ENCODE peak calls at places on chromosomes 5 and 9, in ten cellular contexts. One of them, this sample, is unnamed.

GRCh38 chr5:172179032-172179989 is 8.7 kb downstream of the STK10 start:
- DNase-seq in Peyer's patch: peak
- DNase-seq in colonic mucosa: peak
- DNase-seq in left ventricle myocardium inferior: no peak
- DNase-seq in choroid plexus epithelial cell: peak
- DNase-seq in right atrium auricular region: no peak
- DNase-seq in fibroblast of pulmonary artery: peak
- DNase-seq in dorsolateral prefrontal cortex: no peak
- DNase-seq in HL-60: peak
- DNase-seq in A549: no peak
- DNase-seq in this sample: peak

GRCh38 chr5:122480146-122480545 is 168.1 kb downstream of the SNCAIP start:
- DNase-seq in left ventricle myocardium inferior: no peak
- DNase-seq in A549: no peak
- DNase-seq in colonic mucosa: no peak
- DNase-seq in dorsolateral prefrontal cortex: no peak
- DNase-seq in Peyer's patch: no peak
- DNase-seq in right atrium auricular region: no peak
- DNase-seq in choroid plexus epithelial cell: no peak
- DNase-seq in HL-60: no peak
- DNase-seq in fibroblast of pulmonary artery: no peak
- DNase-seq in this sample: no peak

GRCh38 chr5:151454166-151454565 is 6.8 kb downstream of the SLC36A1 start:
- DNase-seq in HL-60: no peak
- DNase-seq in colonic mucosa: peak
- DNase-seq in right atrium auricular region: no peak
- DNase-seq in Peyer's patch: peak
- DNase-seq in left ventricle myocardium inferior: no peak
- DNase-seq in choroid plexus epithelial cell: no peak
- DNase-seq in fibroblast of pulmonary artery: no peak
- DNase-seq in A549: no peak
- DNase-seq in dorsolateral prefrontal cortex: no peak
- DNase-seq in this sample: no peak

GRCh38 chr5:157820593-157821252 is 38.2 kb downstream of the CLINT1 start:
- DNase-seq in choroid plexus epithelial cell: peak
- DNase-seq in Peyer's patch: no peak
- DNase-seq in colonic mucosa: peak
- DNase-seq in HL-60: no peak
- DNase-seq in right atrium auricular region: no peak
- DNase-seq in fibroblast of pulmonary artery: peak
- DNase-seq in A549: peak
- DNase-seq in dorsolateral prefrontal cortex: no peak
- DNase-seq in left ventricle myocardium inferior: no peak
- DNase-seq in this sample: peak

GRCh38 chr9:83623634-83623991 is 670 bp downstream of the IDNK start:
- DNase-seq in colonic mucosa: peak
- DNase-seq in right atrium auricular region: no peak
- DNase-seq in fibroblast of pulmonary artery: no peak
- DNase-seq in HL-60: no peak
- DNase-seq in choroid plexus epithelial cell: no peak
- DNase-seq in A549: no peak
- DNase-seq in Peyer's patch: no peak
- DNase-seq in left ventricle myocardium inferior: no peak
- DNase-seq in dorsolateral prefrontal cortex: no peak
- DNase-seq in this sample: peak

GRCh38 chr9:132622144-132622543 is 39.7 kb downstream of the BARHL1 start:
- DNase-seq in A549: no peak
- DNase-seq in left ventricle myocardium inferior: no peak
- DNase-seq in choroid plexus epithelial cell: peak
- DNase-seq in fibroblast of pulmonary artery: peak
- DNase-seq in colonic mucosa: no peak
- DNase-seq in right atrium auricular region: no peak
- DNase-seq in HL-60: no peak
- DNase-seq in dorsolateral prefrontal cortex: no peak
- DNase-seq in Peyer's patch: no peak
- DNase-seq in this sample: no peak

GRCh38 chr5:109740329-109740728 is 50.6 kb downstream of the MAN2A1 start:
- DNase-seq in left ventricle myocardium inferior: no peak
- DNase-seq in HL-60: no peak
- DNase-seq in choroid plexus epithelial cell: peak
- DNase-seq in A549: no peak
- DNase-seq in fibroblast of pulmonary artery: no peak
- DNase-seq in Peyer's patch: no peak
- DNase-seq in dorsolateral prefrontal cortex: no peak
- DNase-seq in right atrium auricular region: no peak
- DNase-seq in colonic mucosa: no peak
- DNase-seq in this sample: peak

GRCh38 chr5:177426566-177427210 is at the start of gene GRK6:
- DNase-seq in Peyer's patch: peak
- DNase-seq in choroid plexus epithelial cell: no peak
- DNase-seq in right atrium auricular region: no peak
- DNase-seq in fibroblast of pulmonary artery: no peak
- DNase-seq in dorsolateral prefrontal cortex: no peak
- DNase-seq in A549: no peak
- DNase-seq in left ventricle myocardium inferior: peak
- DNase-seq in HL-60: peak
- DNase-seq in colonic mucosa: peak
- DNase-seq in this sample: peak

GRCh38 chr9:1462626-1463308 is 412.6 kb downstream of the DMRT2 start:
- DNase-seq in HL-60: no peak
- DNase-seq in colonic mucosa: no peak
- DNase-seq in A549: no peak
- DNase-seq in Peyer's patch: no peak
- DNase-seq in choroid plexus epithelial cell: no peak
- DNase-seq in right atrium auricular region: no peak
- DNase-seq in left ventricle myocardium inferior: no peak
- DNase-seq in dorsolateral prefrontal cortex: no peak
- DNase-seq in fibroblast of pulmonary artery: no peak
- DNase-seq in this sample: no peak

GRCh38 chr5:53303105-53303504 is 177.3 kb upstream of the FST start:
- DNase-seq in choroid plexus epithelial cell: peak
- DNase-seq in fibroblast of pulmonary artery: peak
- DNase-seq in colonic mucosa: no peak
- DNase-seq in left ventricle myocardium inferior: no peak
- DNase-seq in A549: no peak
- DNase-seq in right atrium auricular region: no peak
- DNase-seq in HL-60: no peak
- DNase-seq in dorsolateral prefrontal cortex: no peak
- DNase-seq in Peyer's patch: no peak
- DNase-seq in this sample: no peak

GRCh38 chr9:95249986-95250385 is 67.5 kb downstream of the FANCC start:
- DNase-seq in colonic mucosa: no peak
- DNase-seq in choroid plexus epithelial cell: no peak
- DNase-seq in A549: no peak
- DNase-seq in right atrium auricular region: no peak
- DNase-seq in dorsolateral prefrontal cortex: no peak
- DNase-seq in Peyer's patch: no peak
- DNase-seq in left ventricle myocardium inferior: no peak
- DNase-seq in HL-60: no peak
- DNase-seq in fibroblast of pulmonary artery: no peak
- DNase-seq in this sample: no peak

GRCh38 chr5:95219411-95219810 is 65.5 kb downstream of the MCTP1 start:
- DNase-seq in fibroblast of pulmonary artery: no peak
- DNase-seq in choroid plexus epithelial cell: no peak
- DNase-seq in HL-60: no peak
- DNase-seq in right atrium auricular region: no peak
- DNase-seq in A549: no peak
- DNase-seq in colonic mucosa: no peak
- DNase-seq in Peyer's patch: no peak
- DNase-seq in dorsolateral prefrontal cortex: no peak
- DNase-seq in left ventricle myocardium inferior: no peak
- DNase-seq in this sample: no peak

GRCh38 chr5:40486437-40487270 is 193.1 kb upstream of the PTGER4 start:
- DNase-seq in fibroblast of pulmonary artery: peak
- DNase-seq in dorsolateral prefrontal cortex: no peak
- DNase-seq in colonic mucosa: no peak
- DNase-seq in HL-60: peak
- DNase-seq in A549: no peak
- DNase-seq in choroid plexus epithelial cell: peak
- DNase-seq in left ventricle myocardium inferior: no peak
- DNase-seq in Peyer's patch: peak
- DNase-seq in right atrium auricular region: no peak
- DNase-seq in this sample: peak

GRCh38 chr5:35159370-35159742 is 70.9 kb downstream of the PRLR start:
- DNase-seq in A549: no peak
- DNase-seq in fibroblast of pulmonary artery: peak
- DNase-seq in choroid plexus epithelial cell: peak
- DNase-seq in Peyer's patch: no peak
- DNase-seq in right atrium auricular region: no peak
- DNase-seq in colonic mucosa: no peak
- DNase-seq in left ventricle myocardium inferior: no peak
- DNase-seq in HL-60: no peak
- DNase-seq in dorsolateral prefrontal cortex: no peak
- DNase-seq in this sample: no peak

GRCh38 chr5:147743686-147744332 is 38.7 kb downstream of the JAKMIP2 start:
- DNase-seq in colonic mucosa: no peak
- DNase-seq in choroid plexus epithelial cell: peak
- DNase-seq in fibroblast of pulmonary artery: no peak
- DNase-seq in Peyer's patch: no peak
- DNase-seq in A549: no peak
- DNase-seq in dorsolateral prefrontal cortex: no peak
- DNase-seq in right atrium auricular region: no peak
- DNase-seq in left ventricle myocardium inferior: no peak
- DNase-seq in HL-60: no peak
- DNase-seq in this sample: no peak

GRCh38 chr5:77366717-77367500 is 125.2 kb downstream of the WDR41 start:
- DNase-seq in choroid plexus epithelial cell: no peak
- DNase-seq in right atrium auricular region: no peak
- DNase-seq in fibroblast of pulmonary artery: no peak
- DNase-seq in A549: no peak
- DNase-seq in HL-60: no peak
- DNase-seq in Peyer's patch: no peak
- DNase-seq in left ventricle myocardium inferior: no peak
- DNase-seq in colonic mucosa: no peak
- DNase-seq in dorsolateral prefrontal cortex: no peak
- DNase-seq in this sample: no peak
- TF ChIP-seq CTCF in choroid plexus epithelial cell: no peak
- TF ChIP-seq CTCF in right atrium auricular region: no peak
- TF ChIP-seq CTCF in fibroblast of pulmonary artery: no peak
- TF ChIP-seq CTCF in A549: no peak
- TF ChIP-seq CTCF in HL-60: no peak
- TF ChIP-seq CTCF in Peyer's patch: no peak
- TF ChIP-seq CTCF in left ventricle myocardium inferior: no peak
- TF ChIP-seq CTCF in colonic mucosa: no peak
- TF ChIP-seq CTCF in dorsolateral prefrontal cortex: no peak
- TF ChIP-seq CTCF in this sample: no peak

GRCh38 chr5:128081111-128081865 is 2.3 kb upstream of the SLC12A2 start:
- DNase-seq in left ventricle myocardium inferior: no peak
- DNase-seq in right atrium auricular region: no peak
- DNase-seq in HL-60: no peak
- DNase-seq in fibroblast of pulmonary artery: peak
- DNase-seq in A549: peak
- DNase-seq in colonic mucosa: no peak
- DNase-seq in choroid plexus epithelial cell: peak
- DNase-seq in Peyer's patch: no peak
- DNase-seq in dorsolateral prefrontal cortex: no peak
- DNase-seq in this sample: peak
- H3K4me3 ChIP-seq in left ventricle myocardium inferior: peak
- H3K4me3 ChIP-seq in right atrium auricular region: peak
- H3K4me3 ChIP-seq in HL-60: no peak
- H3K4me3 ChIP-seq in fibroblast of pulmonary artery: peak
- H3K4me3 ChIP-seq in A549: peak
- H3K4me3 ChIP-seq in colonic mucosa: peak
- H3K4me3 ChIP-seq in choroid plexus epithelial cell: peak
- H3K4me3 ChIP-seq in Peyer's patch: peak
- H3K4me3 ChIP-seq in dorsolateral prefrontal cortex: peak
- H3K4me3 ChIP-seq in this sample: peak

DNA sequence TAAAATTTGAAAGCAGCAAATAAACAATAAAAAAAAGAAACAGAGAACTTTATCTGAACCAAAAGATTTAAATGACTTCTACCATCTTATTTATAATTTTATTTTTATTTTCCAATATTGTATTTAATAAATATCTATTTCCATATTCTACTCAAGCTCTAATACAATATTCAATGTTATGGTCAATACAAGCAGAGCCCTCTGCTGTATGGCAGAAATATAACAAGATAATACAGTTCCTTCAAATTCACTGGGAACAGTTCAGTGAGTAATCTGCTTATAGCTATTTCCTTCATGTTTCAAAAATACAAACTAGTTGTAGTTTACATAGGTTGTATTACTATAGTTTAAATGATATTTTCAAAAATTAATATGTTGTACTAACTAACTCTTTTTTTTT is 332.7 kb downstream of the PRDM9 start:
- DNase-seq in fibroblast of pulmonary artery: peak
- DNase-seq in right atrium auricular region: no peak
- DNase-seq in Peyer's patch: no peak
- DNase-seq in A549: no peak
- DNase-seq in choroid plexus epithelial cell: peak
- DNase-seq in left ventricle myocardium inferior: no peak
- DNase-seq in dorsolateral prefrontal cortex: no peak
- DNase-seq in HL-60: no peak
- DNase-seq in colonic mucosa: no peak
- DNase-seq in this sample: no peak
- TF ChIP-seq CTCF in fibroblast of pulmonary artery: no peak
- TF ChIP-seq CTCF in right atrium auricular region: no peak
- TF ChIP-seq CTCF in Peyer's patch: no peak
- TF ChIP-seq CTCF in A549: no peak
- TF ChIP-seq CTCF in choroid plexus epithelial cell: no peak
- TF ChIP-seq CTCF in left ventricle myocardium inferior: no peak
- TF ChIP-seq CTCF in dorsolateral prefrontal cortex: no peak
- TF ChIP-seq CTCF in HL-60: no peak
- TF ChIP-seq CTCF in colonic mucosa: no peak
- TF ChIP-seq CTCF in this sample: no peak

GRCh38 chr5:133347039-133347438 is 265.3 kb downstream of the FSTL4 start:
- DNase-seq in left ventricle myocardium inferior: no peak
- DNase-seq in right atrium auricular region: no peak
- DNase-seq in fibroblast of pulmonary artery: no peak
- DNase-seq in choroid plexus epithelial cell: no peak
- DNase-seq in Peyer's patch: no peak
- DNase-seq in colonic mucosa: no peak
- DNase-seq in A549: peak
- DNase-seq in dorsolateral prefrontal cortex: no peak
- DNase-seq in HL-60: no peak
- DNase-seq in this sample: peak

GRCh38 chr5:133353741-133354140 is 258.6 kb downstream of the FSTL4 start:
- DNase-seq in colonic mucosa: no peak
- DNase-seq in fibroblast of pulmonary artery: no peak
- DNase-seq in dorsolateral prefrontal cortex: no peak
- DNase-seq in Peyer's patch: no peak
- DNase-seq in HL-60: no peak
- DNase-seq in choroid plexus epithelial cell: peak
- DNase-seq in A549: no peak
- DNase-seq in right atrium auricular region: peak
- DNase-seq in left ventricle myocardium inferior: no peak
- DNase-seq in this sample: no peak

GRCh38 chr5:133344266-133344665 is 268.1 kb downstream of the FSTL4 start:
- DNase-seq in HL-60: no peak
- DNase-seq in colonic mucosa: no peak
- DNase-seq in A549: no peak
- DNase-seq in left ventricle myocardium inferior: no peak
- DNase-seq in fibroblast of pulmonary artery: no peak
- DNase-seq in right atrium auricular region: no peak
- DNase-seq in dorsolateral prefrontal cortex: no peak
- DNase-seq in choroid plexus epithelial cell: no peak
- DNase-seq in Peyer's patch: no peak
- DNase-seq in this sample: no peak

GRCh38 chr5:133343196-133343595 is 269.1 kb downstream of the FSTL4 start:
- DNase-seq in A549: no peak
- DNase-seq in choroid plexus epithelial cell: no peak
- DNase-seq in HL-60: no peak
- DNase-seq in right atrium auricular region: no peak
- DNase-seq in Peyer's patch: no peak
- DNase-seq in colonic mucosa: no peak
- DNase-seq in left ventricle myocardium inferior: no peak
- DNase-seq in dorsolateral prefrontal cortex: no peak
- DNase-seq in fibroblast of pulmonary artery: no peak
- DNase-seq in this sample: no peak

GRCh38 chr5:133348406-133348805 is 263.9 kb downstream of the FSTL4 start:
- DNase-seq in HL-60: no peak
- DNase-seq in colonic mucosa: no peak
- DNase-seq in Peyer's patch: no peak
- DNase-seq in right atrium auricular region: no peak
- DNase-seq in dorsolateral prefrontal cortex: no peak
- DNase-seq in choroid plexus epithelial cell: no peak
- DNase-seq in left ventricle myocardium inferior: no peak
- DNase-seq in fibroblast of pulmonary artery: no peak
- DNase-seq in A549: no peak
- DNase-seq in this sample: no peak
- H3K4me3 ChIP-seq in HL-60: no peak
- H3K4me3 ChIP-seq in colonic mucosa: no peak
- H3K4me3 ChIP-seq in Peyer's patch: no peak
- H3K4me3 ChIP-seq in right atrium auricular region: no peak
- H3K4me3 ChIP-seq in dorsolateral prefrontal cortex: no peak
- H3K4me3 ChIP-seq in choroid plexus epithelial cell: no peak
- H3K4me3 ChIP-seq in left ventricle myocardium inferior: no peak
- H3K4me3 ChIP-seq in fibroblast of pulmonary artery: no peak
- H3K4me3 ChIP-seq in A549: no peak
- H3K4me3 ChIP-seq in this sample: no peak

This sample was measured in GM12865.